ENCODE peak calls at places on chromosome 16, in nine cellular contexts. One of them, this sample, is unnamed.

GRCh38 chr16:85360323-85361277 is 248.3 kb upstream of the CIBAR2 start:
- DNase-seq in HTR-8/SVneo: no peak
- DNase-seq in activated naive CD4-positive, alpha-beta T cell treated with anti-CD3 and anti-CD28 coated beads for 36 hours: peak; percentile 53
- DNase-seq in CD4-positive, alpha-beta memory T cell: no peak
- DNase-seq in fibroblast of pulmonary artery: no peak
- DNase-seq in vagina: no peak
- DNase-seq in RCC 7860: no peak
- DNase-seq in activated naive CD8-positive, alpha-beta T cell treated with anti-CD3 and anti-CD28 coated beads for 36 hours: no peak
- DNase-seq in HCEC 1CT: no peak
- DNase-seq in this sample: peak; percentile 57

GRCh38 chr16:20409398-20410152 is at the start of gene ACSM5:
- DNase-seq in CD4-positive, alpha-beta memory T cell: no peak
- DNase-seq in fibroblast of pulmonary artery: no peak
- DNase-seq in HCEC 1CT: no peak
- DNase-seq in activated naive CD4-positive, alpha-beta T cell treated with anti-CD3 and anti-CD28 coated beads for 36 hours: no peak
- DNase-seq in vagina: no peak
- DNase-seq in RCC 7860: peak; percentile 27
- DNase-seq in activated naive CD8-positive, alpha-beta T cell treated with anti-CD3 and anti-CD28 coated beads for 36 hours: no peak
- DNase-seq in HTR-8/SVneo: no peak
- DNase-seq in this sample: no peak

GRCh38 chr16:68310441-68311315 is at the start of the genes PRMT7 and SLC7A6OS:
- DNase-seq in HCEC 1CT: peak; percentile 93
- DNase-seq in fibroblast of pulmonary artery: peak; percentile 85
- DNase-seq in CD4-positive, alpha-beta memory T cell: peak; percentile 93
- DNase-seq in RCC 7860: peak; percentile 79
- DNase-seq in vagina: no peak
- DNase-seq in activated naive CD8-positive, alpha-beta T cell treated with anti-CD3 and anti-CD28 coated beads for 36 hours: peak; percentile 95
- DNase-seq in activated naive CD4-positive, alpha-beta T cell treated with anti-CD3 and anti-CD28 coated beads for 36 hours: peak; percentile 96
- DNase-seq in HTR-8/SVneo: peak; percentile 95
- DNase-seq in this sample: peak; percentile 92

GRCh38 chr16:48592839-48593429 is 17.0 kb downstream of the N4BP1 start:
- DNase-seq in fibroblast of pulmonary artery: no peak
- DNase-seq in CD4-positive, alpha-beta memory T cell: no peak
- DNase-seq in HCEC 1CT: no peak
- DNase-seq in activated naive CD4-positive, alpha-beta T cell treated with anti-CD3 and anti-CD28 coated beads for 36 hours: no peak
- DNase-seq in vagina: no peak
- DNase-seq in RCC 7860: no peak
- DNase-seq in HTR-8/SVneo: no peak
- DNase-seq in activated naive CD8-positive, alpha-beta T cell treated with anti-CD3 and anti-CD28 coated beads for 36 hours: no peak
- DNase-seq in this sample: no peak

GRCh38 chr16:30570621-30571443 is 682 bp downstream of the ZNF688 start:
- DNase-seq in HTR-8/SVneo: no peak
- DNase-seq in RCC 7860: no peak
- DNase-seq in HCEC 1CT: no peak
- DNase-seq in activated naive CD4-positive, alpha-beta T cell treated with anti-CD3 and anti-CD28 coated beads for 36 hours: no peak
- DNase-seq in activated naive CD8-positive, alpha-beta T cell treated with anti-CD3 and anti-CD28 coated beads for 36 hours: no peak
- DNase-seq in fibroblast of pulmonary artery: peak; percentile 50
- DNase-seq in vagina: no peak
- DNase-seq in CD4-positive, alpha-beta memory T cell: no peak
- DNase-seq in this sample: peak; percentile 7

GRCh38 chr16:4402439-4403132 is 13.8 kb downstream of the CORO7 start:
- DNase-seq in fibroblast of pulmonary artery: peak; percentile 79
- DNase-seq in vagina: no peak
- DNase-seq in activated naive CD8-positive, alpha-beta T cell treated with anti-CD3 and anti-CD28 coated beads for 36 hours: peak; percentile 74
- DNase-seq in HTR-8/SVneo: peak; percentile 90
- DNase-seq in activated naive CD4-positive, alpha-beta T cell treated with anti-CD3 and anti-CD28 coated beads for 36 hours: peak; percentile 78
- DNase-seq in CD4-positive, alpha-beta memory T cell: peak; percentile 61
- DNase-seq in RCC 7860: peak; percentile 29
- DNase-seq in HCEC 1CT: peak; percentile 61
- DNase-seq in this sample: peak; percentile 87

GRCh38 chr16:58684001-58684353 is 593 bp downstream of the SLC38A7 start:
- DNase-seq in activated naive CD8-positive, alpha-beta T cell treated with anti-CD3 and anti-CD28 coated beads for 36 hours: no peak
- DNase-seq in fibroblast of pulmonary artery: peak; percentile 22
- DNase-seq in CD4-positive, alpha-beta memory T cell: no peak
- DNase-seq in vagina: no peak
- DNase-seq in HCEC 1CT: peak; percentile 30
- DNase-seq in RCC 7860: peak; percentile 21
- DNase-seq in activated naive CD4-positive, alpha-beta T cell treated with anti-CD3 and anti-CD28 coated beads for 36 hours: no peak
- DNase-seq in HTR-8/SVneo: peak; percentile 18
- DNase-seq in this sample: no peak

GRCh38 chr16:66324785-66325184 is 41.7 kb upstream of the CDH5 start:
- DNase-seq in fibroblast of pulmonary artery: peak; percentile 18
- DNase-seq in RCC 7860: no peak
- DNase-seq in activated naive CD8-positive, alpha-beta T cell treated with anti-CD3 and anti-CD28 coated beads for 36 hours: no peak
- DNase-seq in HTR-8/SVneo: peak; percentile 29
- DNase-seq in activated naive CD4-positive, alpha-beta T cell treated with anti-CD3 and anti-CD28 coated beads for 36 hours: no peak
- DNase-seq in vagina: no peak
- DNase-seq in HCEC 1CT: peak; percentile 10
- DNase-seq in CD4-positive, alpha-beta memory T cell: no peak
- DNase-seq in this sample: peak; percentile 39

GRCh38 chr16:72990003-72990521 is 57.9 kb downstream of the ZFHX3 start:
- DNase-seq in HCEC 1CT: peak; percentile 68
- DNase-seq in CD4-positive, alpha-beta memory T cell: no peak
- DNase-seq in activated naive CD8-positive, alpha-beta T cell treated with anti-CD3 and anti-CD28 coated beads for 36 hours: no peak
- DNase-seq in vagina: no peak
- DNase-seq in HTR-8/SVneo: peak; percentile 77
- DNase-seq in fibroblast of pulmonary artery: peak; percentile 78
- DNase-seq in RCC 7860: peak; percentile 77
- DNase-seq in activated naive CD4-positive, alpha-beta T cell treated with anti-CD3 and anti-CD28 coated beads for 36 hours: no peak
- DNase-seq in this sample: peak; percentile 65

GRCh38 chr16:1309888-1310831 is 724 bp downstream of the UBE2I start:
- DNase-seq in RCC 7860: peak; percentile 4
- DNase-seq in HTR-8/SVneo: no peak
- DNase-seq in activated naive CD8-positive, alpha-beta T cell treated with anti-CD3 and anti-CD28 coated beads for 36 hours: peak; percentile 76
- DNase-seq in CD4-positive, alpha-beta memory T cell: peak; percentile 56
- DNase-seq in HCEC 1CT: peak; percentile 25
- DNase-seq in activated naive CD4-positive, alpha-beta T cell treated with anti-CD3 and anti-CD28 coated beads for 36 hours: peak; percentile 68
- DNase-seq in vagina: no peak
- DNase-seq in fibroblast of pulmonary artery: peak; percentile 48
- DNase-seq in this sample: no peak

GRCh38 chr16:48126801-48127644 is 28.8 kb downstream of the ABCC12 start:
- DNase-seq in RCC 7860: peak; percentile 88
- DNase-seq in activated naive CD8-positive, alpha-beta T cell treated with anti-CD3 and anti-CD28 coated beads for 36 hours: no peak
- DNase-seq in fibroblast of pulmonary artery: peak; percentile 98
- DNase-seq in CD4-positive, alpha-beta memory T cell: no peak
- DNase-seq in HTR-8/SVneo: peak; percentile 66
- DNase-seq in vagina: no peak
- DNase-seq in HCEC 1CT: peak; percentile 99
- DNase-seq in activated naive CD4-positive, alpha-beta T cell treated with anti-CD3 and anti-CD28 coated beads for 36 hours: peak; percentile 10
- DNase-seq in this sample: no peak

GRCh38 chr16:26816885-26817571 is 249.7 kb upstream of the C16orf82 start:
- DNase-seq in fibroblast of pulmonary artery: no peak
- DNase-seq in HCEC 1CT: peak; percentile 83
- DNase-seq in CD4-positive, alpha-beta memory T cell: no peak
- DNase-seq in vagina: no peak
- DNase-seq in activated naive CD8-positive, alpha-beta T cell treated with anti-CD3 and anti-CD28 coated beads for 36 hours: no peak
- DNase-seq in HTR-8/SVneo: no peak
- DNase-seq in RCC 7860: peak; percentile 81
- DNase-seq in activated naive CD4-positive, alpha-beta T cell treated with anti-CD3 and anti-CD28 coated beads for 36 hours: no peak
- DNase-seq in this sample: no peak

GRCh38 chr16:11094075-11094593 is 149.8 kb downstream of the CLEC16A start:
- DNase-seq in activated naive CD4-positive, alpha-beta T cell treated with anti-CD3 and anti-CD28 coated beads for 36 hours: peak; percentile 88
- DNase-seq in RCC 7860: peak; percentile 62
- DNase-seq in vagina: no peak
- DNase-seq in activated naive CD8-positive, alpha-beta T cell treated with anti-CD3 and anti-CD28 coated beads for 36 hours: peak; percentile 79
- DNase-seq in fibroblast of pulmonary artery: peak; percentile 48
- DNase-seq in HCEC 1CT: peak; percentile 33
- DNase-seq in HTR-8/SVneo: no peak
- DNase-seq in CD4-positive, alpha-beta memory T cell: no peak
- DNase-seq in this sample: no peak

GRCh38 chr16:19559242-19559910 is 3.9 kb downstream of the VPS35L start:
- DNase-seq in activated naive CD8-positive, alpha-beta T cell treated with anti-CD3 and anti-CD28 coated beads for 36 hours: no peak
- DNase-seq in HCEC 1CT: peak; percentile 61
- DNase-seq in activated naive CD4-positive, alpha-beta T cell treated with anti-CD3 and anti-CD28 coated beads for 36 hours: peak; percentile 22
- DNase-seq in vagina: no peak
- DNase-seq in HTR-8/SVneo: peak; percentile 34
- DNase-seq in CD4-positive, alpha-beta memory T cell: peak; percentile 52
- DNase-seq in RCC 7860: peak; percentile 49
- DNase-seq in fibroblast of pulmonary artery: peak; percentile 85
- DNase-seq in this sample: peak; percentile 81

GRCh38 chr16:89123001-89123830 is 29.6 kb downstream of the ACSF3 start:
- DNase-seq in HCEC 1CT: no peak
- DNase-seq in vagina: no peak
- DNase-seq in CD4-positive, alpha-beta memory T cell: no peak
- DNase-seq in fibroblast of pulmonary artery: no peak
- DNase-seq in activated naive CD8-positive, alpha-beta T cell treated with anti-CD3 and anti-CD28 coated beads for 36 hours: no peak
- DNase-seq in RCC 7860: no peak
- DNase-seq in activated naive CD4-positive, alpha-beta T cell treated with anti-CD3 and anti-CD28 coated beads for 36 hours: no peak
- DNase-seq in HTR-8/SVneo: no peak
- DNase-seq in this sample: no peak

GRCh38 chr16:12951392-12951791 is 50.0 kb downstream of the SHISA9 start:
- DNase-seq in activated naive CD8-positive, alpha-beta T cell treated with anti-CD3 and anti-CD28 coated beads for 36 hours: no peak
- DNase-seq in CD4-positive, alpha-beta memory T cell: no peak
- DNase-seq in vagina: no peak
- DNase-seq in HTR-8/SVneo: no peak
- DNase-seq in activated naive CD4-positive, alpha-beta T cell treated with anti-CD3 and anti-CD28 coated beads for 36 hours: no peak
- DNase-seq in fibroblast of pulmonary artery: no peak
- DNase-seq in RCC 7860: no peak
- DNase-seq in HCEC 1CT: no peak
- DNase-seq in this sample: no peak

GRCh38 chr16:55476625-55477533 is 2.1 kb upstream of the MMP2 start:
- DNase-seq in RCC 7860: no peak
- DNase-seq in HCEC 1CT: no peak
- DNase-seq in activated naive CD4-positive, alpha-beta T cell treated with anti-CD3 and anti-CD28 coated beads for 36 hours: no peak
- DNase-seq in fibroblast of pulmonary artery: no peak
- DNase-seq in vagina: no peak
- DNase-seq in CD4-positive, alpha-beta memory T cell: no peak
- DNase-seq in HTR-8/SVneo: no peak
- DNase-seq in activated naive CD8-positive, alpha-beta T cell treated with anti-CD3 and anti-CD28 coated beads for 36 hours: no peak
- DNase-seq in this sample: no peak

GRCh38 chr16:58286280-58286679 is 8.5 kb downstream of the PRSS54 start:
- DNase-seq in vagina: no peak
- DNase-seq in activated naive CD8-positive, alpha-beta T cell treated with anti-CD3 and anti-CD28 coated beads for 36 hours: no peak
- DNase-seq in RCC 7860: no peak
- DNase-seq in fibroblast of pulmonary artery: no peak
- DNase-seq in CD4-positive, alpha-beta memory T cell: no peak
- DNase-seq in HTR-8/SVneo: no peak
- DNase-seq in activated naive CD4-positive, alpha-beta T cell treated with anti-CD3 and anti-CD28 coated beads for 36 hours: no peak
- DNase-seq in HCEC 1CT: no peak
- DNase-seq in this sample: no peak

GRCh38 chr16:68367034-68367433 is 56.2 kb downstream of the PRMT7 start:
- DNase-seq in RCC 7860: no peak
- DNase-seq in HTR-8/SVneo: peak; percentile 64
- DNase-seq in vagina: no peak
- DNase-seq in HCEC 1CT: peak; percentile 12
- DNase-seq in fibroblast of pulmonary artery: peak; percentile 41
- DNase-seq in CD4-positive, alpha-beta memory T cell: peak; percentile 34
- DNase-seq in activated naive CD8-positive, alpha-beta T cell treated with anti-CD3 and anti-CD28 coated beads for 36 hours: peak; percentile 25
- DNase-seq in activated naive CD4-positive, alpha-beta T cell treated with anti-CD3 and anti-CD28 coated beads for 36 hours: peak; percentile 72
- DNase-seq in this sample: peak; percentile 39

This sample was measured in HT-29.